ENCODE peak calls at places on chromosomes 2 and 18, in seven cellular contexts. U, N, F, A, Q, B and Y are unnamed samples.
A peak's percentile ranks its signal among the peaks of the same experiment; 100 is the strongest.

GRCh38 chr2:58228272-58228671 is 12.9 kb downstream of the FANCL start:
- DNase-seq in U (no peak), A (no peak), N (no peak), Q (no peak), B (no peak), F (no peak), Y (no peak)

GRCh38 chr2:46852598-46852997 is 63.0 kb downstream of the MCFD2 start:
- DNase-seq in A (no peak), N (no peak), B (no peak), F (no peak), U (no peak), Q (no peak), Y (no peak)

GRCh38 chr2:74843371-74844298 is 9.7 kb downstream of the HK2 start:
- DNase-seq in A (no peak), N (no peak), U (no peak), B (peak; percentile 56), Q (peak; percentile 76), F (no peak), Y (no peak)

GRCh38 chr18:36711813-36712444 is 116.9 kb downstream of the TPGS2 start:
- DNase-seq in N (no peak), Q (no peak), A (peak; percentile 35), U (no peak), F (no peak), B (no peak), Y (no peak)

GRCh38 chr2:232113821-232114220 is 152.3 kb downstream of the DIS3L2 start:
- DNase-seq in U (no peak), B (no peak), N (no peak), Q (no peak), F (no peak), A (no peak), Y (no peak)

GRCh38 chr2:33477473-33478468 is 1.3 kb downstream of the RASGRP3 start:
- DNase-seq in Q (no peak), U (no peak), A (no peak), N (peak; percentile 60), F (no peak), B (no peak), Y (no peak)

GRCh38 chr18:13284330-13285027 is 65.9 kb downstream of the LDLRAD4 start:
- DNase-seq in N (no peak), U (no peak), B (no peak), F (no peak), A (no peak), Q (no peak), Y (no peak)

GRCh38 chr18:59640721-59641120 is 56.5 kb downstream of the CCBE1 start:
- DNase-seq in A (no peak), N (no peak), F (no peak), B (no peak), U (no peak), Q (no peak), Y (no peak)

GRCh38 chr2:105175231-105175630 is 66.3 kb upstream of the GPR45 start:
- DNase-seq in Q (no peak), N (no peak), A (no peak), F (no peak), B (no peak), U (no peak), Y (no peak)

GRCh38 chr18:23998811-23999210 is 15.7 kb upstream of the TTC39C start:
- DNase-seq in A (peak; percentile 23), U (no peak), Q (peak; percentile 68), N (no peak), F (no peak), B (no peak), Y (peak; percentile 57)

GRCh38 chr2:219446689-219447088 is 12.0 kb downstream of the SPEG start:
- DNase-seq in A (no peak), U (no peak), N (no peak), F (no peak), B (no peak), Q (no peak), Y (no peak)

GRCh38 chr2:219444566-219445091 is 10.0 kb downstream of the SPEG start:
- DNase-seq in A (no peak), N (no peak), B (no peak), U (no peak), F (no peak), Q (no peak), Y (no peak)

GRCh38 chr2:219447242-219448098 is 12.8 kb downstream of the SPEG start:
- DNase-seq in U (no peak), N (no peak), A (no peak), B (no peak), Q (no peak), F (no peak), Y (no peak)

GRCh38 chr2:219445220-219445631 is 10.6 kb downstream of the SPEG start:
- DNase-seq in F (no peak), N (no peak), B (no peak), Q (no peak), A (no peak), U (no peak), Y (no peak)

DNA sequence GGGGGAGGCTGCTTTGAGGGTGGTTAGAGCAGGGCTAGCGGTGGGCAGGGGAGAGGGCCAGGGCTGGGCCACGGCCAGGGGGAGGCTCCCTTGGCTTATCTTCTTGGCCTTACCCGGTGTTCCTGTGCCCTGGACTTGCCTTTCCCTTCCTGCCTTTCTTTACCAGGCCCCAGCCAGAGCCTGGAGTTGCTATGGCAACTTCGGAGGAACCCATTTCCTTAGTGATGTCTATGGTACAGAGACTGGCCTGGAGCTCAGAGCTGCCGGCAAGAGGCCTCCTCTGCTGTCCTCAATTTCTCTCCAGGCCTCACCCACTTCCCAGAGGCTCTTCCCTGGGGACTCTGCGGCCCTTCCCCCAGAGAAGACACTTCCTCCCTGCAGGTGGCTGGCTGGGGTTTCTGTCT is 11.5 kb downstream of the SPEG start:
- DNase-seq in A (no peak), N (no peak), Q (no peak), U (peak; percentile 92), B (no peak), F (no peak), Y (no peak)
- TF ChIP-seq JUND in A (no peak), N (no peak), Q (no peak), U (no peak), B (no peak), F (no peak), Y (no peak)

GRCh38 chr2:211454684-211455083 is 898.3 kb downstream of the CPS1 start:
- DNase-seq in N (no peak), A (no peak), Q (no peak), U (no peak), F (no peak), B (no peak), Y (no peak)
- TF ChIP-seq JUND in N (no peak), A (no peak), Q (no peak), U (no peak), F (no peak), B (no peak), Y (no peak)

GRCh38 chr18:56748698-56749268 is 97.6 kb downstream of the WDR7 start:
- DNase-seq in Q (peak; percentile 18), F (no peak), B (no peak), U (peak; percentile 43), N (peak; percentile 9), A (peak; percentile 12), Y (peak; percentile 7)
- TF ChIP-seq JUND in Q (no peak), F (no peak), B (no peak), U (no peak), N (no peak), A (no peak), Y (no peak)

GRCh38 chr2:10124538-10125045 is 2.1 kb downstream of the RRM2 start:
- DNase-seq in Q (peak; percentile 82), B (no peak), A (no peak), U (no peak), N (no peak), F (no peak), Y (no peak)
- TF ChIP-seq JUND in Q (no peak), B (no peak), A (no peak), U (no peak), N (no peak), F (no peak), Y (no peak)

DNA sequence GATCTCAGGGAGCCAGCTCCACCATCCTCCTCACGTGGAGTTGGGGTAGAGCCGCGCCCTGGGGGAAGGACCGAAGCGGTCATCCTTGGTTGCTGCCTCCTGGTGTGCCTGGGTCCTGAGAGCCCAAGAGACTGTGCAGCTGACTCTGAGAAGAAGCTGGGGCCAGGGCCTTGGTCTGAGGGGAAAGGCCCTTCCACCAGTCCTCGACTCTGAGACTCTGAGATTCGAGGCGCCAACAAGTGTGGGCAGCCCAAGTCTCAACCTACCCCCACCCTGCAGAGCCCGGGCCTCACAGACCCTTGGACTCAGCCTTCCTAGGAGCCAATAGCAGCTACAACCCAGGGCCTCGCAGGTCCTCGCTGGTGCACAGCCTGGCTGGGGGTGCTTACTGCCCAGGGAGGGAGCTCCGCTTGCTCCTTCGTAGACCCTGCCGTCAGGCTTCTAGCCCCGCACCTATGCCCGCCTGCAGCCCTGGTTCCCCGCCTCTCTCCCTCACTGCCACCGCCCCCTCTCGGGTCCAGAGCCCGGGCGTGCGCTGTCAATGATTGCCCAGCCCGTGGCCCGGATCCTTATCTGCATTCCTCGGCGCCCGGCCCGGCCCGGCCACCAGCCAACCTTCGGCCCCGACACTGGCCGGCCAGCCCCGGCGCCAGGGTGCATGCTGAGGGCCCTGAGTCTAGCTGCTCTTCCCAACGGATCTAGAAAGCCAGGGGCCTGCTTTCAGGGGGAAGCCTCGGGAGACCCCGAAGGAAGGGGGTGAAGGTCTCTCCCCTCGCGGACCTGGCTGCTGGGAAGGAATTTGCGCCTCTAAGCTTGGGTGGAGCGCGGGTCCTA is 2.0 kb downstream of the IHH start:
- DNase-seq in A (no peak), Q (peak; percentile 85), N (peak; percentile 10), U (peak; percentile 89), B (no peak), F (peak; percentile 56), Y (no peak)
- TF ChIP-seq JUND in A (no peak), Q (peak; percentile 21), N (no peak), U (no peak), B (no peak), F (no peak), Y (no peak)

GRCh38 chr2:235608200-235608591 is 114.4 kb downstream of the AGAP1 start:
- DNase-seq in N (no peak), F (no peak), Q (no peak), U (no peak), B (no peak), A (no peak), Y (no peak)
- TF ChIP-seq JUND in N (no peak), F (no peak), Q (no peak), U (no peak), B (no peak), A (no peak), Y (no peak)

DNA sequence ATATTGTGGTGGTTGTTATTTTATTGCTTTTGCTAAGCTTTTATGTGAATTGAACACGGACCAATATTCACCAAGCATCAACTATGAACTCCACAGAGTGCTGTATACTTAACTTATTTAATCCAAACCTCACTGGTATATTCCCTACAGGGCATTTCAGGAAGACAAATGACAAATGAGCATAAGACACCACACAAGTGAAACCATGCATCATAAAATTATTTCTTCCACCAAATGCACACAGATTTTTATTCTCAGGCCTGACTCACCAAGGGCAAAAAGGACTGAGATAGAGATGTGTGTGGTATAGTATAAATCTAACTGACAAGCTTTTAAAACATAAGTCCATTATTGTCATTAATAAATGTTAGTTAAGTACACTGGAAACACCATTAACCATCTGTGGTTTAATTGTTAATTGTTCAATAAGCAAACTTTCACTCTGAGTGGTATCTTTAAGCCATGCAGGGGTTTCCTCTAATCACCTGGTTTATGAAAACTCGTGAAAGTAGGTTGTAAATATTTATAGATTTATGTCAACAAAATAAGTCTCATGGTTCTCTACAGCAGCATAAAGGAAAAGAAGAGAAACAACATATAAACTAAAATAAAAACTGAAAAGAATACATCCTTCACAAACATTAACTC is 77.6 kb upstream of the CRIM1 start:
- DNase-seq in N (no peak), U (no peak), F (no peak), B (no peak), A (no peak), Q (no peak), Y (no peak)
- TF ChIP-seq JUND in N (no peak), U (no peak), F (no peak), B (no peak), A (no peak), Q (no peak), Y (no peak)